ENCODE peak calls at places on chromosomes 3 and 15, in six cellular contexts. V, N, G, H, L and R are unnamed samples.
A peak's percentile ranks its signal among the peaks of the same experiment; 100 is the strongest.

GRCh38 chr3:111610189-111610588 is 15.0 kb upstream of the ZBED2 start:
- DNase-seq in G (no peak), V (peak; percentile 30), H (no peak), N (no peak), L (no peak), R (no peak)

GRCh38 chr15:99565031-99565280 is 828 bp upstream of the MEF2A start:
- DNase-seq in H (no peak), N (no peak), L (no peak), G (no peak), V (no peak), R (no peak)

GRCh38 chr15:66841953-66842681 is 140.1 kb downstream of the SMAD6 start:
- DNase-seq in H (no peak), G (peak; percentile 90), L (no peak), V (peak; percentile 90), N (peak; percentile 52), R (no peak)

GRCh38 chr3:152183473-152183872 is 85.3 kb upstream of the MBNL1 start:
- DNase-seq in H (peak; percentile 77), N (peak; percentile 45), L (no peak), V (peak; percentile 49), G (peak; percentile 15), R (peak; percentile 58)

GRCh38 chr15:60469893-60470641 is 8.9 kb downstream of the ICE2 start:
- DNase-seq in L (no peak), N (no peak), V (no peak), G (no peak), H (no peak), R (no peak)

GRCh38 chr15:70066422-70066821 is 31.3 kb downstream of the TLE3 start:
- DNase-seq in V (no peak), L (no peak), N (no peak), G (no peak), H (no peak), R (no peak)

GRCh38 chr15:95146476-95146875 is 915.1 kb downstream of the MCTP2 start:
- DNase-seq in G (no peak), V (no peak), N (no peak), L (no peak), H (no peak), R (no peak)

GRCh38 chr3:127093312-127093711 is 99.6 kb upstream of the PRR23E start:
- DNase-seq in V (no peak), L (no peak), N (no peak), H (no peak), G (no peak), R (no peak)

GRCh38 chr3:60707452-60708020 is 543.7 kb downstream of the FHIT start:
- DNase-seq in L (no peak), V (no peak), N (no peak), G (no peak), H (no peak), R (no peak)

GRCh38 chr15:62958528-62958927 is 84.0 kb upstream of the TPM1 start:
- DNase-seq in G (peak; percentile 71), N (no peak), H (no peak), V (no peak), L (no peak), R (no peak)

GRCh38 chr3:42090973-42091731 is at the start of gene TRAK1:
- DNase-seq in N (no peak), L (no peak), H (no peak), V (peak; percentile 14), G (no peak), R (no peak)

GRCh38 chr3:11391930-11392688 is 119.9 kb downstream of the ATG7 start:
- DNase-seq in N (no peak), G (no peak), L (no peak), H (no peak), V (peak; percentile 76), R (no peak)

GRCh38 chr3:53519047-53519717 is 24.8 kb downstream of the CACNA1D start:
- DNase-seq in H (no peak), N (no peak), G (no peak), V (no peak), L (no peak), R (no peak)

GRCh38 chr3:72092778-72093177 is 307.8 kb upstream of the PROK2 start:
- DNase-seq in G (no peak), V (no peak), L (no peak), H (no peak), N (no peak), R (no peak)

GRCh38 chr3:66075281-66075680 is 36.6 kb upstream of the MAGI1 start:
- DNase-seq in G (no peak), N (no peak), V (peak; percentile 60), H (no peak), L (no peak), R (no peak)

GRCh38 chr3:5523125-5523524 is 335.6 kb downstream of the EDEM1 start:
- DNase-seq in V (no peak), L (no peak), N (no peak), H (no peak), G (no peak), R (no peak)

GRCh38 chr3:182971637-182972036 is 8.7 kb downstream of the DCUN1D1 start:
- DNase-seq in H (no peak), G (no peak), N (no peak), L (no peak), V (no peak), R (no peak)

GRCh38 chr15:55250392-55250791 is 39.2 kb downstream of the RAB27A start:
- DNase-seq in N (no peak), V (no peak), H (no peak), G (no peak), L (no peak), R (no peak)

GRCh38 chr3:38308456-38308855 is 26.4 kb downstream of the SLC22A14 start:
- DNase-seq in N (no peak), G (no peak), L (no peak), V (no peak), H (no peak), R (no peak)

GRCh38 chr15:95698971-95699370 is 631.5 kb upstream of the NR2F2 start:
- DNase-seq in V (no peak), G (no peak), N (no peak), H (no peak), L (no peak), R (no peak)

GRCh38 chr3:13266005-13266404 is 154.1 kb downstream of the NUP210 start:
- DNase-seq in H (no peak), G (no peak), V (no peak), L (no peak), N (no peak), R (no peak)

GRCh38 chr3:47436180-47436579 is 39.6 kb downstream of the SCAP start:
- DNase-seq in N (no peak), G (no peak), V (no peak), L (no peak), H (no peak), R (no peak)

GRCh38 chr15:65006876-65007275 is 17.2 kb upstream of the SPG21 start:
- DNase-seq in G (no peak), V (no peak), H (no peak), L (no peak), N (no peak), R (no peak)

GRCh38 chr3:8456118-8456811 is 45.4 kb upstream of the LMCD1 start:
- DNase-seq in N (no peak), V (no peak), H (no peak), L (no peak), G (no peak), R (peak; percentile 14)

GRCh38 chr3:140249188-140249587 is 314.2 kb downstream of the CLSTN2 start:
- DNase-seq in V (peak; percentile 40), H (no peak), N (no peak), L (no peak), G (no peak), R (no peak)

GRCh38 chr3:179108091-179108490 is 36.5 kb upstream of the ZMAT3 start:
- DNase-seq in L (no peak), G (no peak), H (no peak), N (no peak), V (peak; percentile 29), R (no peak)

GRCh38 chr15:58748040-58748786 is 1.3 kb downstream of the ADAM10 start:
- DNase-seq in N (no peak), V (no peak), L (no peak), G (no peak), H (peak; percentile 39), R (no peak)

GRCh38 chr15:61421470-61421869 is 192.4 kb upstream of the RORA start:
- DNase-seq in H (no peak), G (no peak), N (no peak), V (no peak), L (no peak), R (no peak)

GRCh38 chr3:190026154-190026553 is 94.5 kb downstream of the P3H2 start:
- DNase-seq in G (no peak), V (peak; percentile 22), N (no peak), H (no peak), L (no peak), R (no peak)

GRCh38 chr15:71440479-71441071 is 325.3 kb downstream of the THSD4 start:
- DNase-seq in H (peak; percentile 92), L (no peak), V (peak; percentile 35), N (peak; percentile 59), G (no peak), R (peak; percentile 52)

GRCh38 chr15:67148196-67148701 is 82.8 kb downstream of the SMAD3 start:
- DNase-seq in H (no peak), G (no peak), V (peak; percentile 92), N (peak; percentile 65), L (no peak), R (peak; percentile 59)

GRCh38 chr15:59232476-59232875 is 25.8 kb downstream of the LDHAL6B start:
- DNase-seq in G (no peak), V (peak; percentile 63), L (no peak), N (no peak), H (no peak), R (no peak)